ENCODE peak calls at places on chromosomes 1 and 21, in ten cellular contexts. One of them, this sample, is unnamed.

GRCh38 chr1:224333309-224333926 is 3.4 kb upstream of the NVL start:
- DNase-seq in tibial nerve: no peak
- DNase-seq in WTC11: no peak
- DNase-seq in Caco-2: peak
- DNase-seq in kidney epithelial cell: no peak
- DNase-seq in thoracic aorta: no peak
- DNase-seq in GM23338: peak
- DNase-seq in AG09309: no peak
- DNase-seq in B cell: peak
- DNase-seq in AG10803: peak
- DNase-seq in this sample: peak

GRCh38 chr1:225886159-225887029 is 2.6 kb downstream of the LEFTY1 start:
- DNase-seq in B cell: no peak
- DNase-seq in tibial nerve: no peak
- DNase-seq in thoracic aorta: no peak
- DNase-seq in GM23338: no peak
- DNase-seq in WTC11: no peak
- DNase-seq in kidney epithelial cell: no peak
- DNase-seq in AG09309: no peak
- DNase-seq in Caco-2: no peak
- DNase-seq in AG10803: no peak
- DNase-seq in this sample: no peak

GRCh38 chr1:12518956-12519707 is 98.9 kb downstream of the DHRS3 start:
- DNase-seq in GM23338: no peak
- DNase-seq in B cell: no peak
- DNase-seq in Caco-2: no peak
- DNase-seq in kidney epithelial cell: peak
- DNase-seq in tibial nerve: peak
- DNase-seq in thoracic aorta: no peak
- DNase-seq in WTC11: no peak
- DNase-seq in AG09309: peak
- DNase-seq in AG10803: peak
- DNase-seq in this sample: no peak

GRCh38 chr1:19040010-19040680 is 83.7 kb upstream of the IFFO2 start:
- DNase-seq in thoracic aorta: no peak
- DNase-seq in GM23338: no peak
- DNase-seq in Caco-2: no peak
- DNase-seq in tibial nerve: no peak
- DNase-seq in AG09309: no peak
- DNase-seq in B cell: no peak
- DNase-seq in WTC11: no peak
- DNase-seq in AG10803: no peak
- DNase-seq in kidney epithelial cell: no peak
- DNase-seq in this sample: no peak

GRCh38 chr1:220013497-220013896 is 32.8 kb downstream of the EPRS1 start:
- DNase-seq in WTC11: no peak
- DNase-seq in tibial nerve: no peak
- DNase-seq in kidney epithelial cell: no peak
- DNase-seq in AG10803: peak
- DNase-seq in AG09309: peak
- DNase-seq in thoracic aorta: no peak
- DNase-seq in B cell: no peak
- DNase-seq in Caco-2: no peak
- DNase-seq in GM23338: no peak
- DNase-seq in this sample: no peak

GRCh38 chr1:193355179-193355578 is 168.8 kb upstream of the B3GALT2 start:
- DNase-seq in B cell: no peak
- DNase-seq in kidney epithelial cell: no peak
- DNase-seq in WTC11: no peak
- DNase-seq in Caco-2: peak
- DNase-seq in tibial nerve: no peak
- DNase-seq in AG10803: no peak
- DNase-seq in AG09309: no peak
- DNase-seq in thoracic aorta: no peak
- DNase-seq in GM23338: no peak
- DNase-seq in this sample: peak

GRCh38 chr1:204177133-204177532 is 11.0 kb upstream of the REN start:
- DNase-seq in AG10803: no peak
- DNase-seq in GM23338: no peak
- DNase-seq in WTC11: no peak
- DNase-seq in tibial nerve: no peak
- DNase-seq in B cell: no peak
- DNase-seq in thoracic aorta: no peak
- DNase-seq in kidney epithelial cell: no peak
- DNase-seq in Caco-2: no peak
- DNase-seq in AG09309: no peak
- DNase-seq in this sample: no peak

GRCh38 chr1:213252026-213252425 is 201.0 kb downstream of the RPS6KC1 start:
- DNase-seq in Caco-2: no peak
- DNase-seq in AG10803: peak
- DNase-seq in tibial nerve: no peak
- DNase-seq in AG09309: no peak
- DNase-seq in kidney epithelial cell: no peak
- DNase-seq in B cell: no peak
- DNase-seq in WTC11: no peak
- DNase-seq in thoracic aorta: no peak
- DNase-seq in GM23338: no peak
- DNase-seq in this sample: no peak

GRCh38 chr1:179816196-179816960 is 61.2 kb downstream of the TOR1AIP2 start:
- DNase-seq in Caco-2: no peak
- DNase-seq in tibial nerve: peak
- DNase-seq in AG09309: no peak
- DNase-seq in AG10803: no peak
- DNase-seq in thoracic aorta: no peak
- DNase-seq in B cell: no peak
- DNase-seq in GM23338: peak
- DNase-seq in kidney epithelial cell: no peak
- DNase-seq in WTC11: no peak
- DNase-seq in this sample: peak

GRCh38 chr1:154717467-154718004 is 109.5 kb upstream of the ADAR start:
- DNase-seq in AG09309: no peak
- DNase-seq in Caco-2: no peak
- DNase-seq in GM23338: no peak
- DNase-seq in kidney epithelial cell: no peak
- DNase-seq in B cell: no peak
- DNase-seq in thoracic aorta: no peak
- DNase-seq in AG10803: no peak
- DNase-seq in WTC11: no peak
- DNase-seq in tibial nerve: no peak
- DNase-seq in this sample: no peak

GRCh38 chr1:192351550-192351949 is 34.8 kb downstream of the RGS21 start:
- DNase-seq in WTC11: no peak
- DNase-seq in GM23338: no peak
- DNase-seq in kidney epithelial cell: no peak
- DNase-seq in thoracic aorta: no peak
- DNase-seq in B cell: no peak
- DNase-seq in AG09309: no peak
- DNase-seq in Caco-2: no peak
- DNase-seq in tibial nerve: no peak
- DNase-seq in AG10803: no peak
- DNase-seq in this sample: no peak

GRCh38 chr1:229105822-229106525 is 164.9 kb upstream of the RAB4A start:
- DNase-seq in AG10803: no peak
- DNase-seq in Caco-2: no peak
- DNase-seq in WTC11: no peak
- DNase-seq in tibial nerve: no peak
- DNase-seq in kidney epithelial cell: no peak
- DNase-seq in AG09309: no peak
- DNase-seq in thoracic aorta: no peak
- DNase-seq in B cell: no peak
- DNase-seq in GM23338: no peak
- DNase-seq in this sample: no peak

GRCh38 chr1:164061528-164061927 is 497.5 kb upstream of the PBX1 start:
- DNase-seq in thoracic aorta: no peak
- DNase-seq in B cell: no peak
- DNase-seq in AG10803: no peak
- DNase-seq in tibial nerve: no peak
- DNase-seq in kidney epithelial cell: no peak
- DNase-seq in WTC11: no peak
- DNase-seq in Caco-2: no peak
- DNase-seq in GM23338: no peak
- DNase-seq in AG09309: no peak
- DNase-seq in this sample: no peak

GRCh38 chr1:111841189-111841588 is 85.5 kb downstream of the DDX20 start:
- DNase-seq in GM23338: no peak
- DNase-seq in Caco-2: no peak
- DNase-seq in B cell: no peak
- DNase-seq in tibial nerve: no peak
- DNase-seq in WTC11: no peak
- DNase-seq in kidney epithelial cell: no peak
- DNase-seq in AG09309: no peak
- DNase-seq in AG10803: no peak
- DNase-seq in thoracic aorta: no peak
- DNase-seq in this sample: no peak

GRCh38 chr1:185363205-185363604 is 46.2 kb upstream of the IVNS1ABP start:
- DNase-seq in kidney epithelial cell: no peak
- DNase-seq in thoracic aorta: no peak
- DNase-seq in AG10803: no peak
- DNase-seq in B cell: no peak
- DNase-seq in Caco-2: no peak
- DNase-seq in AG09309: no peak
- DNase-seq in tibial nerve: no peak
- DNase-seq in WTC11: no peak
- DNase-seq in GM23338: no peak
- DNase-seq in this sample: no peak

GRCh38 chr1:226946841-226947240 is 6.7 kb downstream of the COQ8A start:
- DNase-seq in B cell: no peak
- DNase-seq in tibial nerve: no peak
- DNase-seq in Caco-2: no peak
- DNase-seq in GM23338: no peak
- DNase-seq in thoracic aorta: no peak
- DNase-seq in AG09309: no peak
- DNase-seq in kidney epithelial cell: no peak
- DNase-seq in WTC11: no peak
- DNase-seq in AG10803: peak
- DNase-seq in this sample: no peak

GRCh38 chr1:206734499-206735142 is 36.0 kb upstream of the IL19 start:
- DNase-seq in B cell: peak
- DNase-seq in kidney epithelial cell: no peak
- DNase-seq in AG09309: no peak
- DNase-seq in GM23338: peak
- DNase-seq in thoracic aorta: no peak
- DNase-seq in WTC11: peak
- DNase-seq in Caco-2: peak
- DNase-seq in tibial nerve: peak
- DNase-seq in AG10803: peak
- DNase-seq in this sample: no peak

GRCh38 chr1:14922942-14923341 is 230.6 kb upstream of the TMEM51 start:
- DNase-seq in tibial nerve: no peak
- DNase-seq in thoracic aorta: no peak
- DNase-seq in kidney epithelial cell: no peak
- DNase-seq in AG09309: no peak
- DNase-seq in GM23338: no peak
- DNase-seq in B cell: no peak
- DNase-seq in AG10803: no peak
- DNase-seq in Caco-2: no peak
- DNase-seq in WTC11: no peak
- DNase-seq in this sample: no peak

GRCh38 chr1:11062965-11063401 is 3.2 kb upstream of the SRM start:
- DNase-seq in AG09309: peak
- DNase-seq in AG10803: peak
- DNase-seq in B cell: no peak
- DNase-seq in Caco-2: no peak
- DNase-seq in WTC11: no peak
- DNase-seq in tibial nerve: no peak
- DNase-seq in thoracic aorta: no peak
- DNase-seq in GM23338: no peak
- DNase-seq in kidney epithelial cell: no peak
- DNase-seq in this sample: no peak

GRCh38 chr1:162040657-162041056 is 17.0 kb upstream of the OLFML2B start:
- DNase-seq in GM23338: peak
- DNase-seq in tibial nerve: no peak
- DNase-seq in AG09309: no peak
- DNase-seq in AG10803: peak
- DNase-seq in Caco-2: peak
- DNase-seq in kidney epithelial cell: no peak
- DNase-seq in WTC11: no peak
- DNase-seq in thoracic aorta: no peak
- DNase-seq in B cell: no peak
- DNase-seq in this sample: no peak
- TF ChIP-seq CTCF in GM23338: peak
- TF ChIP-seq CTCF in tibial nerve: no peak
- TF ChIP-seq CTCF in AG09309: peak
- TF ChIP-seq CTCF in AG10803: peak
- TF ChIP-seq CTCF in Caco-2: peak
- TF ChIP-seq CTCF in kidney epithelial cell: peak
- TF ChIP-seq CTCF in WTC11: no peak
- TF ChIP-seq CTCF in thoracic aorta: no peak
- TF ChIP-seq CTCF in B cell: no peak
- TF ChIP-seq CTCF in this sample: peak

DNA sequence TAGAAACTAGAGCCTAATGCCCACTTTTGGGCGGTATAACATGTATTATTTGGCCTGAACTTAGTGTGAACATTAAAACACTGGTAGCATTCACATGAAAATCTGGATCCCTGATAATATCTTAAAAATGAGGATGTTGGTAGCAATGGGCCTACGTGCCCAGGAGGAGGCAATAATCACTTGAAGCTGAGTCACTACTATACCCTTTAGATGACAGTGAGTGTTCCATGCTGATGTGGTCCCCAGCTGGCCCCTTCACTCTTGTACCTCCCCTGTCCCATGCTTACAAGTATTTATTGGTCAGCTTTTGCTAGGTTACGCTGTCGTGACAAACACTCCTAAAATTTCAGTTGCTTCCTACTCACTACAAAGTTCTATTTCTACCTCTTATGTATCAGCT is 23.0 kb upstream of the POU2F1 start:
- DNase-seq in thoracic aorta: no peak
- DNase-seq in AG09309: no peak
- DNase-seq in Caco-2: no peak
- DNase-seq in B cell: no peak
- DNase-seq in tibial nerve: no peak
- DNase-seq in kidney epithelial cell: no peak
- DNase-seq in AG10803: no peak
- DNase-seq in GM23338: no peak
- DNase-seq in WTC11: no peak
- DNase-seq in this sample: no peak
- TF ChIP-seq CTCF in thoracic aorta: no peak
- TF ChIP-seq CTCF in AG09309: no peak
- TF ChIP-seq CTCF in Caco-2: no peak
- TF ChIP-seq CTCF in B cell: no peak
- TF ChIP-seq CTCF in tibial nerve: no peak
- TF ChIP-seq CTCF in kidney epithelial cell: no peak
- TF ChIP-seq CTCF in AG10803: no peak
- TF ChIP-seq CTCF in GM23338: no peak
- TF ChIP-seq CTCF in WTC11: no peak
- TF ChIP-seq CTCF in this sample: no peak

GRCh38 chr1:3307359-3307758 is 147.1 kb upstream of the ARHGEF16 start:
- DNase-seq in tibial nerve: no peak
- DNase-seq in kidney epithelial cell: no peak
- DNase-seq in AG09309: no peak
- DNase-seq in GM23338: no peak
- DNase-seq in WTC11: no peak
- DNase-seq in AG10803: no peak
- DNase-seq in Caco-2: no peak
- DNase-seq in B cell: no peak
- DNase-seq in thoracic aorta: no peak
- DNase-seq in this sample: no peak
- TF ChIP-seq CTCF in tibial nerve: no peak
- TF ChIP-seq CTCF in kidney epithelial cell: no peak
- TF ChIP-seq CTCF in AG09309: no peak
- TF ChIP-seq CTCF in GM23338: no peak
- TF ChIP-seq CTCF in WTC11: no peak
- TF ChIP-seq CTCF in AG10803: no peak
- TF ChIP-seq CTCF in Caco-2: no peak
- TF ChIP-seq CTCF in B cell: no peak
- TF ChIP-seq CTCF in thoracic aorta: no peak
- TF ChIP-seq CTCF in this sample: no peak

GRCh38 chr21:17514124-17514481 is 1.3 kb downstream of the CXADR start:
- DNase-seq in kidney epithelial cell: no peak
- DNase-seq in Caco-2: no peak
- DNase-seq in WTC11: no peak
- DNase-seq in GM23338: peak
- DNase-seq in AG10803: no peak
- DNase-seq in thoracic aorta: no peak
- DNase-seq in AG09309: no peak
- DNase-seq in B cell: no peak
- DNase-seq in tibial nerve: no peak
- DNase-seq in this sample: peak
- TF ChIP-seq CTCF in kidney epithelial cell: no peak
- TF ChIP-seq CTCF in Caco-2: no peak
- TF ChIP-seq CTCF in WTC11: no peak
- TF ChIP-seq CTCF in GM23338: no peak
- TF ChIP-seq CTCF in AG10803: no peak
- TF ChIP-seq CTCF in thoracic aorta: no peak
- TF ChIP-seq CTCF in AG09309: no peak
- TF ChIP-seq CTCF in B cell: no peak
- TF ChIP-seq CTCF in tibial nerve: no peak
- TF ChIP-seq CTCF in this sample: no peak